ENCODE peak calls at places on chromosomes 6 and 20, in four cellular contexts. One of them, this sample, is unnamed.

GRCh38 chr20:20233041-20233514 is 134.8 kb upstream of the INSM1 start:
- DNase-seq in HepG2: no peak
- DNase-seq in K562: peak
- DNase-seq in GM12878: no peak
- DNase-seq in this sample: no peak

GRCh38 chr6:129104560-129104959 is 221.6 kb downstream of the LAMA2 start:
- DNase-seq in HepG2: no peak
- DNase-seq in K562: no peak
- DNase-seq in GM12878: no peak
- DNase-seq in this sample: no peak

GRCh38 chr20:61816606-61817005 is 249.1 kb downstream of the TAF4 start:
- DNase-seq in HepG2: no peak
- DNase-seq in K562: no peak
- DNase-seq in GM12878: no peak
- DNase-seq in this sample: no peak

GRCh38 chr6:17281497-17282481 is 628 bp downstream of the RBM24 start:
- DNase-seq in HepG2: no peak
- DNase-seq in K562: no peak
- DNase-seq in GM12878: no peak
- DNase-seq in this sample: no peak

GRCh38 chr20:47241345-47241781 is 115.1 kb downstream of the ZMYND8 start:
- DNase-seq in HepG2: no peak
- DNase-seq in K562: no peak
- DNase-seq in GM12878: no peak
- DNase-seq in this sample: no peak

GRCh38 chr6:136426627-136427377 is 123.4 kb downstream of the MAP7 start:
- DNase-seq in HepG2: no peak
- DNase-seq in K562: peak
- DNase-seq in GM12878: no peak
- DNase-seq in this sample: no peak

GRCh38 chr6:40997256-40997957 is 41.6 kb downstream of the UNC5CL start:
- DNase-seq in HepG2: peak
- DNase-seq in K562: peak
- DNase-seq in GM12878: no peak
- DNase-seq in this sample: peak

GRCh38 chr20:48754269-48754668 is 73.5 kb downstream of the PREX1 start:
- DNase-seq in HepG2: no peak
- DNase-seq in K562: no peak
- DNase-seq in GM12878: no peak
- DNase-seq in this sample: no peak

GRCh38 chr6:2931970-2932748 is 29.1 kb upstream of the SERPINB9 start:
- DNase-seq in HepG2: peak
- DNase-seq in K562: peak
- DNase-seq in GM12878: peak
- DNase-seq in this sample: peak

GRCh38 chr20:24851346-24852019 is 97.6 kb upstream of the CST7 start:
- DNase-seq in HepG2: no peak
- DNase-seq in K562: no peak
- DNase-seq in GM12878: no peak
- DNase-seq in this sample: no peak

GRCh38 chr6:75202676-75203131 is 3.1 kb downstream of the COL12A1 start:
- DNase-seq in HepG2: no peak
- DNase-seq in K562: no peak
- DNase-seq in GM12878: no peak
- DNase-seq in this sample: no peak

GRCh38 chr6:16684195-16684689 is 77.0 kb downstream of the ATXN1 start:
- DNase-seq in HepG2: peak
- DNase-seq in K562: no peak
- DNase-seq in GM12878: no peak
- DNase-seq in this sample: no peak

GRCh38 chr20:37392441-37393195 is 46.7 kb downstream of the SRC start:
- DNase-seq in HepG2: peak
- DNase-seq in K562: peak
- DNase-seq in GM12878: no peak
- DNase-seq in this sample: peak

GRCh38 chr20:44495257-44495656 is 19.6 kb downstream of the TTPAL start:
- DNase-seq in HepG2: peak
- DNase-seq in K562: no peak
- DNase-seq in GM12878: no peak
- DNase-seq in this sample: no peak

GRCh38 chr6:158460602-158461092 is 99.2 kb upstream of the TMEM181 start:
- DNase-seq in HepG2: no peak
- DNase-seq in K562: no peak
- DNase-seq in GM12878: no peak
- DNase-seq in this sample: no peak

GRCh38 chr6:19669206-19669605 is 168.0 kb upstream of the ID4 start:
- DNase-seq in HepG2: no peak
- DNase-seq in K562: no peak
- DNase-seq in GM12878: no peak
- DNase-seq in this sample: no peak

GRCh38 chr6:26183581-26184408 is 96.6 kb downstream of the HFE start:
- DNase-seq in HepG2: no peak
- DNase-seq in K562: no peak
- DNase-seq in GM12878: peak
- DNase-seq in this sample: no peak

GRCh38 chr6:5764401-5764955 is 242.2 kb downstream of the NRN1 start:
- DNase-seq in HepG2: no peak
- DNase-seq in K562: no peak
- DNase-seq in GM12878: peak
- DNase-seq in this sample: no peak

GRCh38 chr6:5766260-5766659 is 240.5 kb downstream of the NRN1 start:
- DNase-seq in HepG2: no peak
- DNase-seq in K562: no peak
- DNase-seq in GM12878: no peak
- DNase-seq in this sample: no peak

GRCh38 chr6:5763407-5763806 is 243.3 kb downstream of the NRN1 start:
- DNase-seq in HepG2: no peak
- DNase-seq in K562: no peak
- DNase-seq in GM12878: no peak
- DNase-seq in this sample: no peak

GRCh38 chr6:5763871-5764270 is 242.9 kb downstream of the NRN1 start:
- DNase-seq in HepG2: no peak
- DNase-seq in K562: no peak
- DNase-seq in GM12878: peak
- DNase-seq in this sample: no peak

DNA sequence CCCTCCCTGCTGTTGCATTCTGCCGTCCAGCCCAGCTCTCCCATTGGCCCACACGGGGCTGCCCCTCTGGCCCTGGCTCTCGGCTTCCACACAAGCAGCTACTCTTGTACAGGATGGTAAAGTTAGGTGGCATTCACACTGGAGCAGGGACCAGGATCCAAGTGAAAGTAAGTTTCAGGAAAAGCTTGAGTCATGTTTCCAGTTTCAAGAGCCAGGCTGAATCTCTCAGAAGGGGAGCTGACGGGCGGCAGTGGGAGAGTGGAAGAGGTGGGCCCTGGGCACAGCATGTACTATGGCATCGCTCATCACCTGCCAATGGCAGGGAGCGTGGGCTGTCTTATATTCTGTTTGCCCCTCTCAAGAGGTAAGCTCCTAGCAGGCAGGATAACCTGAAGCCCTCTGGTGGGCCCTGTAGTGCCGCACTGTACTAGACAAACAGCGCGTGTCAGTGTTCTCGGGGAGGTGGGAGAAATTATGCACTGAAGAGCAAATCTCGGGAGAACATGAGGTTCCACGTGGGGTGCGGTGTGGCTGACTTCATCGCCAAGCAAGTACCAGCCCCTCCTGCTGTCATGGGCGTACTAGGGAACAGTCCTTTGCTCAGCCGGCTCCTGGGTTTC is 241.5 kb downstream of the NRN1 start:
- DNase-seq in HepG2: no peak
- DNase-seq in K562: no peak
- DNase-seq in GM12878: no peak
- DNase-seq in this sample: no peak
- TF ChIP-seq FOXK2 in HepG2: no peak
- TF ChIP-seq FOXK2 in K562: no peak
- TF ChIP-seq FOXK2 in GM12878: no peak
- TF ChIP-seq FOXK2 in this sample: no peak

GRCh38 chr6:42742116-42742894 is 3.6 kb downstream of the TBCC start:
- DNase-seq in HepG2: no peak
- DNase-seq in K562: no peak
- DNase-seq in GM12878: no peak
- DNase-seq in this sample: no peak
- TF ChIP-seq SP1 in HepG2: no peak
- TF ChIP-seq SP1 in K562: no peak
- TF ChIP-seq SP1 in GM12878: no peak
- TF ChIP-seq SP1 in this sample: no peak

DNA sequence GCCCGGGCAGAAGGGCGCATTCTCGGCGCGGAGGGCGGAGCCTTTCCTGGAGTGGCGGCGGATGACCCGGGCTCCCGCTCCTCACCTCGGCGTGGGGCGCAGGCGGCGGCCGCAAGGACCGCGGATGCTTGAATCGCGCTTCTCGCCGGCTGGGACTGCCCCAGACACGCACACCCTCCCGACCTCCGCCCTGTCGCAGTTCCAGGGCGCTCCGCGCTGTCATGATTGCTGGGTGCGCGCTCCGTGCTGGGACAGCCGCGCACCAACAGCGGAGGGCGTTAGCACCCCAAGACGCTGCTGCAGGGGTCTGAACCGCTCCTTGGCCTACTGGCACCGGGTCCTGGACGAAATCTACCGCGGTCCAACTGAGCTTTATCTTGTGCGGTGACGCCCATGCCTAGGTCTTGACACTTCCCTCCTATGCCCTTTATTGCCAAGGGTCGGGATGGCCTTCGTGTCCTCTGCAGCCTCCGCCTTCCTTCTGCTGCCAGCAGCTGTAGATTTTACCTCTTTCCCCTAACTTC is 43.3 kb downstream of the IRAK1BP1 start:
- DNase-seq in HepG2: no peak
- DNase-seq in K562: no peak
- DNase-seq in GM12878: no peak
- DNase-seq in this sample: no peak
- TF ChIP-seq FOXK2 in HepG2: no peak
- TF ChIP-seq FOXK2 in K562: no peak
- TF ChIP-seq FOXK2 in GM12878: no peak
- TF ChIP-seq FOXK2 in this sample: no peak

GRCh38 chr6:156508923-156509322 is 268.3 kb upstream of the ARID1B start:
- DNase-seq in HepG2: no peak
- DNase-seq in K562: no peak
- DNase-seq in GM12878: no peak
- DNase-seq in this sample: no peak
- TF ChIP-seq SP1 in HepG2: no peak
- TF ChIP-seq SP1 in K562: no peak
- TF ChIP-seq SP1 in GM12878: no peak
- TF ChIP-seq SP1 in this sample: no peak

DNA sequence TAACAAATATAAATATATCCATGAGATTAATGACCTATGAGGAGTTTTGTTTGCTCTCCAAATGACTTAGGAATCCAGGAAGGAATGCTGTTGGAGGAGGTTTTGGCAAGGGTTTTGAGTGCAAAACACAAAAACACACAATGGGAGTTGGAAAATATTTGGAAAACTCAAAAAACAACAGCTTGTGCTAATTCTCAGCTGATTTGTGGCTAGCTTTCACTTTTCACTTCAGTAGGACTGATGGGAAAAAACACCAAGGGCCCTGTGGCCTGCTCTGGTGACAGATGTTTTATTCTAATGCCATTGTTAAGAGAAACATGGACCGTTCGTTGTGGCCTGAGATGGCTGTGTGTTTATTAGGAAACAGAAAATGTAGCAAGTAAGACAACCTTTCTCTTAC is 113.9 kb downstream of the ALDH8A1 start:
- DNase-seq in HepG2: no peak
- DNase-seq in K562: no peak
- DNase-seq in GM12878: no peak
- DNase-seq in this sample: no peak
- TF ChIP-seq FOXK2 in HepG2: no peak
- TF ChIP-seq FOXK2 in K562: no peak
- TF ChIP-seq FOXK2 in GM12878: no peak
- TF ChIP-seq FOXK2 in this sample: no peak

GRCh38 chr6:118705799-118706481 is 54.5 kb upstream of the CEP85L start:
- DNase-seq in HepG2: no peak
- DNase-seq in K562: no peak
- DNase-seq in GM12878: peak
- DNase-seq in this sample: no peak
- TF ChIP-seq SP1 in HepG2: no peak
- TF ChIP-seq SP1 in K562: no peak
- TF ChIP-seq SP1 in GM12878: no peak
- TF ChIP-seq SP1 in this sample: no peak

GRCh38 chr20:1618954-1619550 is 757 bp downstream of the SIRPB1 start:
- DNase-seq in HepG2: peak
- DNase-seq in K562: peak
- DNase-seq in GM12878: no peak
- DNase-seq in this sample: no peak
- TF ChIP-seq FOXK2 in HepG2: no peak
- TF ChIP-seq FOXK2 in K562: no peak
- TF ChIP-seq FOXK2 in GM12878: no peak
- TF ChIP-seq FOXK2 in this sample: no peak

GRCh38 chr6:7725849-7726415 is at the start of gene BMP6:
- DNase-seq in HepG2: peak
- DNase-seq in K562: peak
- DNase-seq in GM12878: no peak
- DNase-seq in this sample: peak

GRCh38 chr6:7728855-7729590 is 3.1 kb downstream of the BMP6 start:
- DNase-seq in HepG2: no peak
- DNase-seq in K562: no peak
- DNase-seq in GM12878: no peak
- DNase-seq in this sample: no peak

GRCh38 chr6:7726416-7727149 is 684 bp downstream of the BMP6 start:
- DNase-seq in HepG2: no peak
- DNase-seq in K562: peak
- DNase-seq in GM12878: no peak
- DNase-seq in this sample: peak

GRCh38 chr6:7727951-7728854 is 2.3 kb downstream of the BMP6 start:
- DNase-seq in HepG2: no peak
- DNase-seq in K562: no peak
- DNase-seq in GM12878: no peak
- DNase-seq in this sample: peak

DNA sequence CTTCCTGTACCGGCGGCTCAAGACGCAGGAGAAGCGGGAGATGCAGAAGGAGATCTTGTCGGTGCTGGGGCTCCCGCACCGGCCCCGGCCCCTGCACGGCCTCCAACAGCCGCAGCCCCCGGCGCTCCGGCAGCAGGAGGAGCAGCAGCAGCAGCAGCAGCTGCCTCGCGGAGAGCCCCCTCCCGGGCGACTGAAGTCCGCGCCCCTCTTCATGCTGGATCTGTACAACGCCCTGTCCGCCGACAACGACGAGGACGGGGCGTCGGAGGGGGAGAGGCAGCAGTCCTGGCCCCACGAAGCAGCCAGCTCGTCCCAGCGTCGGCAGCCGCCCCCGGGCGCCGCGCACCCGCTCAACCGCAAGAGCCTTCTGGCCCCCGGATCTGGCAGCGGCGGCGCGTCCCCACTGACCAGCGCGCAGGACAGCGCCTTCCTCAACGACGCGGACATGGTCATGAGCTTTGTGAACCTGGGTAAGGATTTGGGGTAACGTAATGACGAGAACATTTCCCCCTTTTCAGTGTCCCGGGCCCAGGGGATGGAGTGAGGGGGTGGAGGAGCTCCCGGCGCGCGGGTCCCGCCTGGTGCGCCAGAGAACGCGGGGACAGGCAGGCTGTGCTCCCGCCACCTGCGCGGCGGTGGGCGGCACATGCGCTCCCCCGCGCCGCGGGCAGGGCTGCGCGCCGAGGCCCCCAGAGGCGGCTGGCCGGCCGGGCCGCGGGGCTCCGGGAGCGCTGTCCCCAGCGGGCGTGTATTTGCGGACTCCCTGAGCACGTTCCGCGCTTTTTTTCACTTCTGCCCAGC is 1.5 kb downstream of the BMP6 start:
- DNase-seq in HepG2: no peak
- DNase-seq in K562: no peak
- DNase-seq in GM12878: no peak
- DNase-seq in this sample: peak
- TF ChIP-seq SP1 in HepG2: no peak
- TF ChIP-seq SP1 in K562: no peak
- TF ChIP-seq SP1 in GM12878: no peak
- TF ChIP-seq SP1 in this sample: no peak

This sample was measured in HEK293T.